ENCODE peak calls at places on chromosomes 6 and 20, in four cellular contexts. I, X, H and O are unnamed samples.

GRCh38 chr20:46237221-46237620 is 71.1 kb downstream of the CDH22 start:
- ATAC-seq in I (no peak), X (no peak), H (no peak), O (no peak)

GRCh38 chr6:64064919-64065318 is 429.3 kb downstream of the PHF3 start:
- ATAC-seq in I (no peak), X (no peak), H (no peak), O (no peak)

GRCh38 chr6:134740473-134741192 is 209.3 kb downstream of the ALDH8A1 start:
- ATAC-seq in I (no peak), X (no peak), H (no peak), O (no peak)

GRCh38 chr6:131001113-131001776 is 61.8 kb downstream of the EPB41L2 start:
- ATAC-seq in I (no peak), X (no peak), H (no peak), O (peak; percentile 29)

GRCh38 chr20:19661717-19662637 is 96.1 kb upstream of the RIN2 start:
- ATAC-seq in I (peak; percentile 49), X (peak; percentile 47), H (no peak), O (peak; percentile 83)

GRCh38 chr6:1624848-1625341 is 15.2 kb downstream of the FOXC1 start:
- ATAC-seq in I (peak; percentile 36), X (peak; percentile 33), H (peak; percentile 30), O (peak; percentile 52)

GRCh38 chr6:149185799-149186357 is 131.6 kb upstream of the TAB2 start:
- ATAC-seq in I (no peak), X (no peak), H (no peak), O (no peak)

GRCh38 chr20:15937179-15937578 is 636.1 kb downstream of the KIF16B start:
- ATAC-seq in I (peak; percentile 25), X (no peak), H (no peak), O (no peak)

GRCh38 chr6:52020961-52021570 is 66.3 kb downstream of the PKHD1 start:
- ATAC-seq in I (no peak), X (no peak), H (no peak), O (no peak)

GRCh38 chr6:158834675-158835385 is 15.7 kb upstream of the EZR start:
- ATAC-seq in I (no peak), X (no peak), H (no peak), O (no peak)

GRCh38 chr6:22078802-22079545 is 217.9 kb downstream of the PRL start:
- ATAC-seq in I (no peak), X (no peak), H (no peak), O (no peak)

GRCh38 chr20:39632176-39632575 is 670.0 kb downstream of the DHX35 start:
- ATAC-seq in I (no peak), X (no peak), H (no peak), O (no peak)

GRCh38 chr6:44113396-44113795 is 13.9 kb downstream of the MRPL14 start:
- ATAC-seq in I (no peak), X (no peak), H (no peak), O (no peak)

GRCh38 chr20:3509064-3509463 is 38.2 kb downstream of the ATRN start:
- ATAC-seq in I (no peak), X (no peak), H (no peak), O (no peak)

GRCh38 chr6:116254297-116254724 is 436 bp upstream of the TSPYL4 start:
- ATAC-seq in I (no peak), X (peak; percentile 21), H (peak; percentile 25), O (no peak)

GRCh38 chr20:16556299-16556698 is 16.9 kb downstream of the KIF16B start:
- ATAC-seq in I (no peak), X (no peak), H (no peak), O (peak; percentile 64)

GRCh38 chr6:132952998-132953397 is 138.6 kb downstream of the RPS12 start:
- ATAC-seq in I (no peak), X (no peak), H (no peak), O (no peak)

GRCh38 chr6:109515781-109516409 is 32.9 kb upstream of the ZBTB24 start:
- ATAC-seq in I (no peak), X (peak; percentile 70), H (no peak), O (no peak)

GRCh38 chr6:170355661-170356060 is 49.1 kb downstream of the FAM120B start:
- ATAC-seq in I (no peak), X (no peak), H (no peak), O (no peak)